ENCODE peak calls at places on chromosomes 4 and X, in four cellular contexts. One of them, this sample, is unnamed.

GRCh38 chr4:98612318-98613250 is 45.8 kb downstream of the TSPAN5 start:
- DNase-seq in frontal cortex: no peak
- DNase-seq in stimulated activated CD4-positive, alpha-beta T cell treated with anti-CD3 and anti-CD28 coated beads, Interleukin-15, amount 100 ng/mL, for 1 hour: no peak
- DNase-seq in stimulated activated CD8-positive, alpha-beta memory T cell treated with anti-CD3 and anti-CD28 coated beads, Interleukin-4, amount 100 ng/mL, for 4 hours: no peak
- DNase-seq in this sample: no peak

GRCh38 chr4:67134616-67135015 is 410.7 kb downstream of the CENPC start:
- DNase-seq in frontal cortex: no peak
- DNase-seq in stimulated activated CD4-positive, alpha-beta T cell treated with anti-CD3 and anti-CD28 coated beads, Interleukin-15, amount 100 ng/mL, for 1 hour: no peak
- DNase-seq in stimulated activated CD8-positive, alpha-beta memory T cell treated with anti-CD3 and anti-CD28 coated beads, Interleukin-4, amount 100 ng/mL, for 4 hours: no peak
- DNase-seq in this sample: peak; percentile 17

GRCh38 chr4:168177546-168178149 is 85.3 kb downstream of the ANXA10 start:
- DNase-seq in frontal cortex: no peak
- DNase-seq in stimulated activated CD8-positive, alpha-beta memory T cell treated with anti-CD3 and anti-CD28 coated beads, Interleukin-4, amount 100 ng/mL, for 4 hours: no peak
- DNase-seq in stimulated activated CD4-positive, alpha-beta T cell treated with anti-CD3 and anti-CD28 coated beads, Interleukin-15, amount 100 ng/mL, for 1 hour: no peak
- DNase-seq in this sample: no peak

GRCh38 chr4:91630764-91631163 is 673.0 kb upstream of the GRID2 start:
- DNase-seq in frontal cortex: no peak
- DNase-seq in stimulated activated CD4-positive, alpha-beta T cell treated with anti-CD3 and anti-CD28 coated beads, Interleukin-15, amount 100 ng/mL, for 1 hour: no peak
- DNase-seq in stimulated activated CD8-positive, alpha-beta memory T cell treated with anti-CD3 and anti-CD28 coated beads, Interleukin-4, amount 100 ng/mL, for 4 hours: no peak
- DNase-seq in this sample: no peak

GRCh38 chr4:184074989-184075388 is 142.7 kb downstream of the ENPP6 start:
- DNase-seq in stimulated activated CD4-positive, alpha-beta T cell treated with anti-CD3 and anti-CD28 coated beads, Interleukin-15, amount 100 ng/mL, for 1 hour: no peak
- DNase-seq in frontal cortex: no peak
- DNase-seq in stimulated activated CD8-positive, alpha-beta memory T cell treated with anti-CD3 and anti-CD28 coated beads, Interleukin-4, amount 100 ng/mL, for 4 hours: no peak
- DNase-seq in this sample: no peak

GRCh38 chrX:119945481-119945880 is 1.9 kb upstream of the NKAP start:
- DNase-seq in stimulated activated CD8-positive, alpha-beta memory T cell treated with anti-CD3 and anti-CD28 coated beads, Interleukin-4, amount 100 ng/mL, for 4 hours: no peak
- DNase-seq in stimulated activated CD4-positive, alpha-beta T cell treated with anti-CD3 and anti-CD28 coated beads, Interleukin-15, amount 100 ng/mL, for 1 hour: no peak
- DNase-seq in frontal cortex: no peak
- DNase-seq in this sample: no peak

GRCh38 chr4:184988611-184989010 is 29.7 kb upstream of the HELT start:
- DNase-seq in stimulated activated CD4-positive, alpha-beta T cell treated with anti-CD3 and anti-CD28 coated beads, Interleukin-15, amount 100 ng/mL, for 1 hour: no peak
- DNase-seq in stimulated activated CD8-positive, alpha-beta memory T cell treated with anti-CD3 and anti-CD28 coated beads, Interleukin-4, amount 100 ng/mL, for 4 hours: no peak
- DNase-seq in frontal cortex: no peak
- DNase-seq in this sample: no peak

GRCh38 chr4:75557696-75558095 is 1.8 kb downstream of the ODAPH start:
- DNase-seq in stimulated activated CD4-positive, alpha-beta T cell treated with anti-CD3 and anti-CD28 coated beads, Interleukin-15, amount 100 ng/mL, for 1 hour: no peak
- DNase-seq in frontal cortex: no peak
- DNase-seq in stimulated activated CD8-positive, alpha-beta memory T cell treated with anti-CD3 and anti-CD28 coated beads, Interleukin-4, amount 100 ng/mL, for 4 hours: no peak
- DNase-seq in this sample: no peak

GRCh38 chr4:116180056-116180690 is 905.2 kb downstream of the TRAM1L1 start:
- DNase-seq in frontal cortex: no peak
- DNase-seq in stimulated activated CD8-positive, alpha-beta memory T cell treated with anti-CD3 and anti-CD28 coated beads, Interleukin-4, amount 100 ng/mL, for 4 hours: no peak
- DNase-seq in stimulated activated CD4-positive, alpha-beta T cell treated with anti-CD3 and anti-CD28 coated beads, Interleukin-15, amount 100 ng/mL, for 1 hour: no peak
- DNase-seq in this sample: no peak

GRCh38 chr4:156628858-156629257 is 342.7 kb downstream of the PDGFC start:
- DNase-seq in stimulated activated CD4-positive, alpha-beta T cell treated with anti-CD3 and anti-CD28 coated beads, Interleukin-15, amount 100 ng/mL, for 1 hour: no peak
- DNase-seq in frontal cortex: no peak
- DNase-seq in stimulated activated CD8-positive, alpha-beta memory T cell treated with anti-CD3 and anti-CD28 coated beads, Interleukin-4, amount 100 ng/mL, for 4 hours: no peak
- DNase-seq in this sample: no peak

GRCh38 chr4:22574880-22575279 is 59.0 kb upstream of the ADGRA3 start:
- DNase-seq in stimulated activated CD4-positive, alpha-beta T cell treated with anti-CD3 and anti-CD28 coated beads, Interleukin-15, amount 100 ng/mL, for 1 hour: no peak
- DNase-seq in frontal cortex: no peak
- DNase-seq in stimulated activated CD8-positive, alpha-beta memory T cell treated with anti-CD3 and anti-CD28 coated beads, Interleukin-4, amount 100 ng/mL, for 4 hours: no peak
- DNase-seq in this sample: no peak

GRCh38 chrX:49995021-49995731 is 72.8 kb downstream of the CLCN5 start:
- DNase-seq in stimulated activated CD4-positive, alpha-beta T cell treated with anti-CD3 and anti-CD28 coated beads, Interleukin-15, amount 100 ng/mL, for 1 hour: no peak
- DNase-seq in stimulated activated CD8-positive, alpha-beta memory T cell treated with anti-CD3 and anti-CD28 coated beads, Interleukin-4, amount 100 ng/mL, for 4 hours: no peak
- DNase-seq in frontal cortex: no peak
- DNase-seq in this sample: no peak

GRCh38 chr4:4422856-4423485 is 36.1 kb downstream of the NSG1 start:
- DNase-seq in stimulated activated CD4-positive, alpha-beta T cell treated with anti-CD3 and anti-CD28 coated beads, Interleukin-15, amount 100 ng/mL, for 1 hour: no peak
- DNase-seq in frontal cortex: no peak
- DNase-seq in stimulated activated CD8-positive, alpha-beta memory T cell treated with anti-CD3 and anti-CD28 coated beads, Interleukin-4, amount 100 ng/mL, for 4 hours: no peak
- DNase-seq in this sample: no peak

GRCh38 chr4:122293374-122294365 is 85.1 kb upstream of the ADAD1 start:
- DNase-seq in frontal cortex: no peak
- DNase-seq in stimulated activated CD8-positive, alpha-beta memory T cell treated with anti-CD3 and anti-CD28 coated beads, Interleukin-4, amount 100 ng/mL, for 4 hours: no peak
- DNase-seq in stimulated activated CD4-positive, alpha-beta T cell treated with anti-CD3 and anti-CD28 coated beads, Interleukin-15, amount 100 ng/mL, for 1 hour: no peak
- DNase-seq in this sample: no peak

GRCh38 chr4:133147365-133147821 is 1.7 kb upstream of the PCDH10 start:
- DNase-seq in frontal cortex: peak; percentile 16
- DNase-seq in stimulated activated CD8-positive, alpha-beta memory T cell treated with anti-CD3 and anti-CD28 coated beads, Interleukin-4, amount 100 ng/mL, for 4 hours: no peak
- DNase-seq in stimulated activated CD4-positive, alpha-beta T cell treated with anti-CD3 and anti-CD28 coated beads, Interleukin-15, amount 100 ng/mL, for 1 hour: no peak
- DNase-seq in this sample: no peak

GRCh38 chr4:2412534-2412884 is 5.9 kb downstream of the ZFYVE28 start:
- DNase-seq in stimulated activated CD4-positive, alpha-beta T cell treated with anti-CD3 and anti-CD28 coated beads, Interleukin-15, amount 100 ng/mL, for 1 hour: peak; percentile 37
- DNase-seq in stimulated activated CD8-positive, alpha-beta memory T cell treated with anti-CD3 and anti-CD28 coated beads, Interleukin-4, amount 100 ng/mL, for 4 hours: no peak
- DNase-seq in frontal cortex: no peak
- DNase-seq in this sample: no peak

GRCh38 chr4:56007154-56007553 is 58.4 kb downstream of the CEP135 start:
- DNase-seq in stimulated activated CD8-positive, alpha-beta memory T cell treated with anti-CD3 and anti-CD28 coated beads, Interleukin-4, amount 100 ng/mL, for 4 hours: no peak
- DNase-seq in stimulated activated CD4-positive, alpha-beta T cell treated with anti-CD3 and anti-CD28 coated beads, Interleukin-15, amount 100 ng/mL, for 1 hour: no peak
- DNase-seq in frontal cortex: no peak
- DNase-seq in this sample: no peak

GRCh38 chrX:1222511-1223252 is 10.2 kb upstream of the CRLF2 start:
- DNase-seq in frontal cortex: no peak
- DNase-seq in stimulated activated CD4-positive, alpha-beta T cell treated with anti-CD3 and anti-CD28 coated beads, Interleukin-15, amount 100 ng/mL, for 1 hour: no peak
- DNase-seq in stimulated activated CD8-positive, alpha-beta memory T cell treated with anti-CD3 and anti-CD28 coated beads, Interleukin-4, amount 100 ng/mL, for 4 hours: no peak
- DNase-seq in this sample: no peak

GRCh38 chrX:120308959-120309872 is 2.0 kb downstream of the TMEM255A start:
- DNase-seq in stimulated activated CD4-positive, alpha-beta T cell treated with anti-CD3 and anti-CD28 coated beads, Interleukin-15, amount 100 ng/mL, for 1 hour: peak; percentile 34
- DNase-seq in frontal cortex: no peak
- DNase-seq in stimulated activated CD8-positive, alpha-beta memory T cell treated with anti-CD3 and anti-CD28 coated beads, Interleukin-4, amount 100 ng/mL, for 4 hours: peak; percentile 37
- DNase-seq in this sample: no peak